ENCODE peak calls at places on chromosome 1, in seven cellular contexts. One of them, this sample, is unnamed.

GRCh38 chr1:219990782-219991510 is 55.4 kb downstream of the EPRS1 start:
- DNase-seq in adrenal gland: no peak
- DNase-seq in RWPE1: peak; percentile 38
- DNase-seq in aorta: no peak
- DNase-seq in GM23338: peak; percentile 61
- DNase-seq in fibroblast of lung: peak; percentile 30
- DNase-seq in AG04450: no peak
- DNase-seq in this sample: no peak

GRCh38 chr1:76782777-76783176 is 84.5 kb upstream of the ST6GALNAC5 start:
- DNase-seq in GM23338: no peak
- DNase-seq in adrenal gland: no peak
- DNase-seq in RWPE1: no peak
- DNase-seq in AG04450: no peak
- DNase-seq in fibroblast of lung: no peak
- DNase-seq in aorta: no peak
- DNase-seq in this sample: no peak

GRCh38 chr1:237556911-237557310 is 333.8 kb downstream of the ZP4 start:
- DNase-seq in adrenal gland: no peak
- DNase-seq in GM23338: no peak
- DNase-seq in aorta: no peak
- DNase-seq in RWPE1: no peak
- DNase-seq in fibroblast of lung: no peak
- DNase-seq in AG04450: no peak
- DNase-seq in this sample: no peak

GRCh38 chr1:218467101-218467728 is 122.1 kb downstream of the TGFB2 start:
- DNase-seq in RWPE1: no peak
- DNase-seq in AG04450: peak; percentile 59
- DNase-seq in fibroblast of lung: peak; percentile 88
- DNase-seq in aorta: no peak
- DNase-seq in GM23338: no peak
- DNase-seq in adrenal gland: no peak
- DNase-seq in this sample: no peak

GRCh38 chr1:245370905-245371581 is 216.3 kb downstream of the KIF26B start:
- DNase-seq in RWPE1: no peak
- DNase-seq in aorta: no peak
- DNase-seq in GM23338: no peak
- DNase-seq in AG04450: no peak
- DNase-seq in fibroblast of lung: no peak
- DNase-seq in adrenal gland: peak; percentile 20
- DNase-seq in this sample: no peak

GRCh38 chr1:107536266-107536665 is 395.4 kb downstream of the NTNG1 start:
- DNase-seq in aorta: no peak
- DNase-seq in RWPE1: peak; percentile 71
- DNase-seq in GM23338: no peak
- DNase-seq in AG04450: no peak
- DNase-seq in fibroblast of lung: peak; percentile 36
- DNase-seq in adrenal gland: no peak
- DNase-seq in this sample: peak; percentile 87

GRCh38 chr1:220527279-220528048 is 472 bp upstream of the MARK1 start:
- DNase-seq in GM23338: peak; percentile 46
- DNase-seq in AG04450: no peak
- DNase-seq in aorta: peak; percentile 44
- DNase-seq in fibroblast of lung: peak; percentile 34
- DNase-seq in RWPE1: no peak
- DNase-seq in adrenal gland: peak; percentile 26
- DNase-seq in this sample: no peak

GRCh38 chr1:157272899-157273774 is 134.9 kb upstream of the ETV3 start:
- DNase-seq in GM23338: peak; percentile 4
- DNase-seq in AG04450: no peak
- DNase-seq in RWPE1: no peak
- DNase-seq in adrenal gland: no peak
- DNase-seq in aorta: no peak
- DNase-seq in fibroblast of lung: no peak
- DNase-seq in this sample: no peak

GRCh38 chr1:10736623-10737267 is 59.7 kb downstream of the CASZ1 start:
- DNase-seq in aorta: no peak
- DNase-seq in RWPE1: no peak
- DNase-seq in GM23338: no peak
- DNase-seq in adrenal gland: peak; percentile 53
- DNase-seq in fibroblast of lung: no peak
- DNase-seq in AG04450: no peak
- DNase-seq in this sample: no peak

GRCh38 chr1:234676103-234676594 is 66.2 kb upstream of the IRF2BP2 start:
- DNase-seq in aorta: peak; percentile 92
- DNase-seq in fibroblast of lung: peak; percentile 73
- DNase-seq in adrenal gland: peak; percentile 90
- DNase-seq in RWPE1: peak; percentile 45
- DNase-seq in GM23338: peak; percentile 91
- DNase-seq in AG04450: no peak
- DNase-seq in this sample: no peak
- H3K27ac ChIP-seq in aorta: no peak overlapping the region
- H3K27ac ChIP-seq in fibroblast of lung: no peak overlapping the region
- H3K27ac ChIP-seq in adrenal gland: no peak overlapping the region
- H3K27ac ChIP-seq in RWPE1: no peak overlapping the region
- H3K27ac ChIP-seq in GM23338: no peak overlapping the region
- H3K27ac ChIP-seq in AG04450: no peak overlapping the region
- H3K27ac ChIP-seq in this sample: no peak overlapping the region

GRCh38 chr1:66366618-66367017 is 167.3 kb upstream of the SGIP1 start:
- DNase-seq in RWPE1: no peak
- DNase-seq in adrenal gland: no peak
- DNase-seq in aorta: no peak
- DNase-seq in GM23338: no peak
- DNase-seq in fibroblast of lung: no peak
- DNase-seq in AG04450: no peak
- DNase-seq in this sample: no peak
- H3K27ac ChIP-seq in RWPE1: no peak overlapping the region
- H3K27ac ChIP-seq in adrenal gland: no peak overlapping the region
- H3K27ac ChIP-seq in aorta: no peak overlapping the region
- H3K27ac ChIP-seq in GM23338: no peak overlapping the region
- H3K27ac ChIP-seq in fibroblast of lung: no peak overlapping the region
- H3K27ac ChIP-seq in AG04450: no peak overlapping the region
- H3K27ac ChIP-seq in this sample: no peak overlapping the region

DNA sequence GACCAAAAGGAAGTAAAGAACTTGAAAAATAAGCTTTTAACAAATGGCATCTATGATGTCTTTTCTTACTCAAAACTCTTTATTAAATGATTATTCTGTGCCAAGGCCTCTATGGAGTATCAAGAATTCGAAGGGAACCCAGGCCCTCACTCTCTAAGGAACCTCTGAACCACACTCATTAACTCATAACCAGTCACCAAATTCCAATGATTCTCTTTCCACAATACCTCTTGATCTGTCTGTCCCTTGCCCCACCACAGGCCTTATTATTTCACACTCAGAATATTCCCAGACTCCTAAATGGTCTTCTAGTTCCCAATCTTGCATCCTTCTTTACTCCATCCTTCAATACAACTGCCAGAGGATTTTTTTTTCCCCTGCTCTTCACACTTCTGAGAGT is 37.0 kb downstream of the PCSK9 start:
- DNase-seq in aorta: no peak
- DNase-seq in RWPE1: no peak
- DNase-seq in adrenal gland: no peak
- DNase-seq in fibroblast of lung: peak; percentile 50
- DNase-seq in GM23338: no peak
- DNase-seq in AG04450: no peak
- DNase-seq in this sample: no peak
- H3K27ac ChIP-seq in aorta: no peak overlapping the region
- H3K27ac ChIP-seq in RWPE1: no peak overlapping the region
- H3K27ac ChIP-seq in adrenal gland: no peak overlapping the region
- H3K27ac ChIP-seq in fibroblast of lung: no peak overlapping the region
- H3K27ac ChIP-seq in GM23338: no peak overlapping the region
- H3K27ac ChIP-seq in AG04450: no peak overlapping the region
- H3K27ac ChIP-seq in this sample: no peak overlapping the region

DNA sequence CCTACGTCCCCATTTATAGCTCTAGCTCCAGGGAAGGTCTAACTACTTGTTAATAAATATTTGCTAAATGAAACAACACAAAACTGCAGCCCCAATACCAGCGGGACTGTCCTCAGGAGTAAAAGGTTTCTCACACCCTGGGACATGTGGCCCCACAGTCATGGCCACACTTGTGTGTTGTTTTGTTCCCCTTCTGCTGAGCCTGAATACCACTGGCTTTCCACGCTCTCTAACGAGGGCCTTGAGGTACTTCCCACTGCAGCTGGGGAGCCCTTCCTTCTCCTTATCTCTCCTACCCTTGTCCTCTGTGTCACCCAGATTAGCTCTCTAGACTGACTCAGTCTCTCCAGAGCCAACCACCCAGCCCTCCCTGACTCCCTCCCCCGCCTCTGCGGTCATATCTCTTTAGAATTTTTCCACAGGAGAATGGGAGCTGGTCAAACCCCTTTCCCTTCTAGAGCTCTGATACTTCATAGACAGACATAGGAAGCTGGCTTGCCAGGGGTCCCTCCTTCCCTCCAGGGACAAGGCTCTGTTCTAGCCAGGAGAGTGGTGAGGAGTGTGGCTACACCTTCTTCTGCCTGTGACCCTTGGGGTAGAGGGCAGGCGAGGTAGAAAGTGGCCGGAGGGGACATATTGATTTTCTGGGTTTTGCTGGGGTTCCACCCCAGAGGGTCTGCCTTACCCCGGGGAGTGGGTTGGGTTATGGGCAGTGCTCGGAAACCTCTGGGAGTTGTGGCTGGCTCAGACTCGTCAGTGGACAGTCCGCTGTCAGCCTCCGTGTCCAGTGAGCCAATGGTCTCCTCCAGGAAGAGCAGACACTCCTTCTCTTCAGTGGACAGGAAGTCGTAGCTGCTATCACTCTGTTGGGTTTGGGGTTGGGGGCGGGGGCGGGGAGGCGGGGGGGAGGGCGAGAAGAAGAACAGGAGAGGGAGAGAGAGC is 8.1 kb downstream of the C1orf116 start:
- DNase-seq in fibroblast of lung: peak; percentile 69
- DNase-seq in adrenal gland: peak; percentile 81
- DNase-seq in aorta: no peak
- DNase-seq in RWPE1: no peak
- DNase-seq in AG04450: no peak
- DNase-seq in GM23338: no peak
- DNase-seq in this sample: no peak
- H3K27ac ChIP-seq in fibroblast of lung: no peak overlapping the region
- H3K27ac ChIP-seq in adrenal gland: peak overlapping the region; percentile 96
- H3K27ac ChIP-seq in aorta: peak overlapping the region; percentile 5
- H3K27ac ChIP-seq in RWPE1: peak overlapping the region; percentile 97
- H3K27ac ChIP-seq in AG04450: no peak overlapping the region
- H3K27ac ChIP-seq in GM23338: peak overlapping the region; percentile 39
- H3K27ac ChIP-seq in this sample: peak overlapping the region; percentile 99

GRCh38 chr1:24709748-24710416 is 35.4 kb upstream of the CLIC4 start:
- DNase-seq in fibroblast of lung: no peak
- DNase-seq in aorta: no peak
- DNase-seq in RWPE1: no peak
- DNase-seq in adrenal gland: no peak
- DNase-seq in AG04450: no peak
- DNase-seq in GM23338: no peak
- DNase-seq in this sample: no peak
- H3K27ac ChIP-seq in fibroblast of lung: no peak overlapping the region
- H3K27ac ChIP-seq in aorta: no peak overlapping the region
- H3K27ac ChIP-seq in RWPE1: no peak overlapping the region
- H3K27ac ChIP-seq in adrenal gland: no peak overlapping the region
- H3K27ac ChIP-seq in AG04450: no peak overlapping the region
- H3K27ac ChIP-seq in GM23338: no peak overlapping the region
- H3K27ac ChIP-seq in this sample: no peak overlapping the region

GRCh38 chr1:226401407-226402303 is 6.2 kb downstream of the PARP1 start:
- DNase-seq in adrenal gland: no peak
- DNase-seq in RWPE1: no peak
- DNase-seq in fibroblast of lung: no peak
- DNase-seq in aorta: no peak
- DNase-seq in AG04450: no peak
- DNase-seq in GM23338: peak; percentile 28
- DNase-seq in this sample: no peak

GRCh38 chr1:226404904-226405222 is 3.0 kb downstream of the PARP1 start:
- DNase-seq in RWPE1: no peak
- DNase-seq in AG04450: no peak
- DNase-seq in GM23338: peak; percentile 91
- DNase-seq in fibroblast of lung: no peak
- DNase-seq in aorta: no peak
- DNase-seq in adrenal gland: no peak
- DNase-seq in this sample: no peak

GRCh38 chr1:226403522-226404034 is 4.3 kb downstream of the PARP1 start:
- DNase-seq in fibroblast of lung: peak; percentile 23
- DNase-seq in RWPE1: peak; percentile 48
- DNase-seq in AG04450: no peak
- DNase-seq in GM23338: peak; percentile 43
- DNase-seq in adrenal gland: no peak
- DNase-seq in aorta: no peak
- DNase-seq in this sample: no peak

GRCh38 chr1:226404063-226404903 is 3.6 kb downstream of the PARP1 start:
- DNase-seq in aorta: no peak
- DNase-seq in GM23338: no peak
- DNase-seq in adrenal gland: no peak
- DNase-seq in AG04450: no peak
- DNase-seq in RWPE1: no peak
- DNase-seq in fibroblast of lung: peak; percentile 36
- DNase-seq in this sample: no peak

DNA sequence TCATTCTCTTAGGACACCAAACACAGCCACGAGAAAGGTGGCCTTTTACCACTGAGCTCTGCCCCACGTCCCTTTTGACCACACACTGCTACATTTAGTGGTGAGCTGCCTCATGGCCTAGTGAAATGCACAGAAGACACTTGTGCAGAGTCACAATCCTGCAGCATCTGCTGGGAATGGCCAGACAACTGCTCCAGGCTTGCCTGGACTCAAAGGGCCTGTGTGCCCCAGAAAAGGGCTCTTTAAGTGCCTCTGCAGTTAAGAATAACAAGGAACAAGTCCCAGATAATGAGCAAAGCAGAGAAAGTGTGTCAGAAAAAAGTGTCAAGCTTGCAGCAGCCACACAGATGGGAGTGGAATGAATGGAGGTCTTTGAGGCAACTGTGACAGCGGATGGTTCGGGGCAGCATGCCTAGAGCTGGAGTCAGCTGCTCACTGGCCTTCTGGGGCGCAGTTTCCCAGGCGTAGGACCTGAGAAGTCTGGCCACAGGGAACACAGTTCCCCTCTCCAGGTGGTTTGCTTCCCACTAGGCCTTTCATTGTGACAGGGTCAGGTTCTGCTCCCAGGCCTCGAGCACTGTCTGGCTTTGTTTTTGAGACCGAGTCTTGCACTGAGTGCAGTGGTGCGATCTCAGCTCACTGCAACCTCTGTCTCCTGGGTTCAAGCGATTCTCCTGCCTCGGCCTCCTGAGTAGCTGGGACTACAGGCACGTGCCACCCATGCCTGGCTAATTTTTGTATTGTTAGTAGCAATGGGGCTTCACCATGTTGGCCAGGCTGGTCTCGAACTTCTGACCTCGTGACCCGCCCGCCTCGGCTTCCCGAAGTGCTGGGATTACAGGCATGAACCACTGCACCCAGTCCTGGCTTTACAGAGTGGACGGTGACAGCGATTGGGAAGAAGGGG is 5.0 kb downstream of the PARP1 start:
- DNase-seq in fibroblast of lung: no peak
- DNase-seq in adrenal gland: no peak
- DNase-seq in RWPE1: no peak
- DNase-seq in GM23338: no peak
- DNase-seq in aorta: no peak
- DNase-seq in AG04450: no peak
- DNase-seq in this sample: no peak
- H3K27ac ChIP-seq in fibroblast of lung: no peak overlapping the region
- H3K27ac ChIP-seq in adrenal gland: no peak overlapping the region
- H3K27ac ChIP-seq in RWPE1: no peak overlapping the region
- H3K27ac ChIP-seq in GM23338: peak overlapping the region; percentile 53
- H3K27ac ChIP-seq in aorta: no peak overlapping the region
- H3K27ac ChIP-seq in AG04450: no peak overlapping the region
- H3K27ac ChIP-seq in this sample: no peak overlapping the region

GRCh38 chr1:1075148-1075935 is 1.2 kb upstream of the RNF223 start:
- DNase-seq in fibroblast of lung: no peak
- DNase-seq in aorta: peak; percentile 41
- DNase-seq in GM23338: no peak
- DNase-seq in adrenal gland: no peak
- DNase-seq in AG04450: no peak
- DNase-seq in RWPE1: no peak
- DNase-seq in this sample: no peak
- H3K27ac ChIP-seq in fibroblast of lung: no peak overlapping the region
- H3K27ac ChIP-seq in aorta: no peak overlapping the region
- H3K27ac ChIP-seq in GM23338: no peak overlapping the region
- H3K27ac ChIP-seq in adrenal gland: no peak overlapping the region
- H3K27ac ChIP-seq in AG04450: no peak overlapping the region
- H3K27ac ChIP-seq in RWPE1: peak overlapping the region; percentile 57
- H3K27ac ChIP-seq in this sample: peak overlapping the region; percentile 80